ENCODE peak calls at places on chromosomes 2 and 18, in five cellular contexts. One of them, this sample, is unnamed.

GRCh38 chr2:27152796-27153464 is 4.1 kb downstream of the TCF23 start:
- DNase-seq in NCI-H69: peak
- DNase-seq in stimulated activated CD8-positive, alpha-beta memory T cell treated with anti-CD3 and anti-CD28 coated beads, Interleukin-7, amount 100 ng/mL, for 1 hour: no peak
- DNase-seq in ureter: no peak
- DNase-seq in HT1080: peak
- DNase-seq in this sample: peak

GRCh38 chr2:31946838-31947237 is 64.0 kb downstream of the MEMO1 start:
- DNase-seq in NCI-H69: no peak
- DNase-seq in stimulated activated CD8-positive, alpha-beta memory T cell treated with anti-CD3 and anti-CD28 coated beads, Interleukin-7, amount 100 ng/mL, for 1 hour: no peak
- DNase-seq in ureter: no peak
- DNase-seq in HT1080: no peak
- DNase-seq in this sample: no peak

GRCh38 chr2:15790326-15790725 is 150.0 kb upstream of the MYCN start:
- DNase-seq in NCI-H69: no peak
- DNase-seq in stimulated activated CD8-positive, alpha-beta memory T cell treated with anti-CD3 and anti-CD28 coated beads, Interleukin-7, amount 100 ng/mL, for 1 hour: no peak
- DNase-seq in ureter: no peak
- DNase-seq in HT1080: no peak
- DNase-seq in this sample: no peak

GRCh38 chr2:190627881-190628412 is 20.9 kb upstream of the NAB1 start:
- DNase-seq in NCI-H69: peak
- DNase-seq in stimulated activated CD8-positive, alpha-beta memory T cell treated with anti-CD3 and anti-CD28 coated beads, Interleukin-7, amount 100 ng/mL, for 1 hour: no peak
- DNase-seq in ureter: no peak
- DNase-seq in HT1080: no peak
- DNase-seq in this sample: peak

GRCh38 chr18:63178526-63178880 is 141.1 kb downstream of the BCL2 start:
- DNase-seq in NCI-H69: peak
- DNase-seq in stimulated activated CD8-positive, alpha-beta memory T cell treated with anti-CD3 and anti-CD28 coated beads, Interleukin-7, amount 100 ng/mL, for 1 hour: no peak
- DNase-seq in ureter: peak
- DNase-seq in HT1080: no peak
- DNase-seq in this sample: no peak

GRCh38 chr2:7430421-7430868 is 513.2 kb downstream of the RNF144A start:
- DNase-seq in NCI-H69: no peak
- DNase-seq in stimulated activated CD8-positive, alpha-beta memory T cell treated with anti-CD3 and anti-CD28 coated beads, Interleukin-7, amount 100 ng/mL, for 1 hour: no peak
- DNase-seq in ureter: no peak
- DNase-seq in HT1080: no peak
- DNase-seq in this sample: peak

GRCh38 chr2:35035883-35036282 is 1319.7 kb upstream of the CRIM1 start:
- DNase-seq in NCI-H69: no peak
- DNase-seq in stimulated activated CD8-positive, alpha-beta memory T cell treated with anti-CD3 and anti-CD28 coated beads, Interleukin-7, amount 100 ng/mL, for 1 hour: no peak
- DNase-seq in ureter: no peak
- DNase-seq in HT1080: peak
- DNase-seq in this sample: peak

GRCh38 chr2:136486115-136486514 is 279.2 kb upstream of the THSD7B start:
- DNase-seq in NCI-H69: no peak
- DNase-seq in stimulated activated CD8-positive, alpha-beta memory T cell treated with anti-CD3 and anti-CD28 coated beads, Interleukin-7, amount 100 ng/mL, for 1 hour: no peak
- DNase-seq in ureter: no peak
- DNase-seq in HT1080: no peak
- DNase-seq in this sample: no peak

GRCh38 chr18:35564795-35565453 is 16.6 kb upstream of the GALNT1 start:
- DNase-seq in NCI-H69: no peak
- DNase-seq in stimulated activated CD8-positive, alpha-beta memory T cell treated with anti-CD3 and anti-CD28 coated beads, Interleukin-7, amount 100 ng/mL, for 1 hour: no peak
- DNase-seq in ureter: no peak
- DNase-seq in HT1080: no peak
- DNase-seq in this sample: no peak

GRCh38 chr18:25340762-25341161 is 11.2 kb downstream of the ZNF521 start:
- DNase-seq in NCI-H69: no peak
- DNase-seq in stimulated activated CD8-positive, alpha-beta memory T cell treated with anti-CD3 and anti-CD28 coated beads, Interleukin-7, amount 100 ng/mL, for 1 hour: no peak
- DNase-seq in ureter: no peak
- DNase-seq in HT1080: no peak
- DNase-seq in this sample: no peak

GRCh38 chr2:47534179-47534919 is 131.4 kb downstream of the MSH2 start:
- DNase-seq in NCI-H69: peak
- DNase-seq in stimulated activated CD8-positive, alpha-beta memory T cell treated with anti-CD3 and anti-CD28 coated beads, Interleukin-7, amount 100 ng/mL, for 1 hour: no peak
- DNase-seq in ureter: no peak
- DNase-seq in HT1080: peak
- DNase-seq in this sample: peak

GRCh38 chr2:238077292-238077691 is 16.5 kb downstream of the SCLY start:
- DNase-seq in NCI-H69: peak
- DNase-seq in stimulated activated CD8-positive, alpha-beta memory T cell treated with anti-CD3 and anti-CD28 coated beads, Interleukin-7, amount 100 ng/mL, for 1 hour: no peak
- DNase-seq in ureter: no peak
- DNase-seq in HT1080: no peak
- DNase-seq in this sample: no peak

GRCh38 chr18:49655266-49656097 is 93.6 kb downstream of the LIPG start:
- DNase-seq in NCI-H69: no peak
- DNase-seq in stimulated activated CD8-positive, alpha-beta memory T cell treated with anti-CD3 and anti-CD28 coated beads, Interleukin-7, amount 100 ng/mL, for 1 hour: no peak
- DNase-seq in ureter: peak
- DNase-seq in HT1080: no peak
- DNase-seq in this sample: no peak

GRCh38 chr2:101223814-101224231 is 28.9 kb upstream of the CNOT11 start:
- DNase-seq in NCI-H69: no peak
- DNase-seq in stimulated activated CD8-positive, alpha-beta memory T cell treated with anti-CD3 and anti-CD28 coated beads, Interleukin-7, amount 100 ng/mL, for 1 hour: peak
- DNase-seq in ureter: no peak
- DNase-seq in HT1080: peak
- DNase-seq in this sample: no peak

GRCh38 chr2:58063641-58064040 is 17.0 kb downstream of the VRK2 start:
- DNase-seq in NCI-H69: no peak
- DNase-seq in stimulated activated CD8-positive, alpha-beta memory T cell treated with anti-CD3 and anti-CD28 coated beads, Interleukin-7, amount 100 ng/mL, for 1 hour: no peak
- DNase-seq in ureter: no peak
- DNase-seq in HT1080: peak
- DNase-seq in this sample: no peak

GRCh38 chr18:45984546-45985235 is 17.6 kb upstream of the EPG5 start:
- DNase-seq in NCI-H69: no peak
- DNase-seq in stimulated activated CD8-positive, alpha-beta memory T cell treated with anti-CD3 and anti-CD28 coated beads, Interleukin-7, amount 100 ng/mL, for 1 hour: no peak
- DNase-seq in ureter: no peak
- DNase-seq in HT1080: no peak
- DNase-seq in this sample: no peak

GRCh38 chr18:75240433-75240832 is 29.8 kb downstream of the TSHZ1 start:
- DNase-seq in NCI-H69: peak
- DNase-seq in stimulated activated CD8-positive, alpha-beta memory T cell treated with anti-CD3 and anti-CD28 coated beads, Interleukin-7, amount 100 ng/mL, for 1 hour: no peak
- DNase-seq in ureter: no peak
- DNase-seq in HT1080: no peak
- DNase-seq in this sample: peak

GRCh38 chr2:187581125-187581896 is 27.1 kb upstream of the TFPI start:
- DNase-seq in NCI-H69: peak
- DNase-seq in stimulated activated CD8-positive, alpha-beta memory T cell treated with anti-CD3 and anti-CD28 coated beads, Interleukin-7, amount 100 ng/mL, for 1 hour: no peak
- DNase-seq in ureter: no peak
- DNase-seq in HT1080: peak
- DNase-seq in this sample: peak

GRCh38 chr18:74598350-74599001 is 806 bp downstream of the ZNF407 start:
- DNase-seq in NCI-H69: peak
- DNase-seq in stimulated activated CD8-positive, alpha-beta memory T cell treated with anti-CD3 and anti-CD28 coated beads, Interleukin-7, amount 100 ng/mL, for 1 hour: peak
- DNase-seq in ureter: peak
- DNase-seq in HT1080: peak
- DNase-seq in this sample: peak

GRCh38 chr2:78707776-78708386 is 317.6 kb upstream of the REG3G start:
- DNase-seq in NCI-H69: no peak
- DNase-seq in stimulated activated CD8-positive, alpha-beta memory T cell treated with anti-CD3 and anti-CD28 coated beads, Interleukin-7, amount 100 ng/mL, for 1 hour: no peak
- DNase-seq in ureter: no peak
- DNase-seq in HT1080: peak
- DNase-seq in this sample: peak

GRCh38 chr2:17851731-17852585 is 26.5 kb upstream of the KCNS3 start:
- DNase-seq in NCI-H69: peak
- DNase-seq in stimulated activated CD8-positive, alpha-beta memory T cell treated with anti-CD3 and anti-CD28 coated beads, Interleukin-7, amount 100 ng/mL, for 1 hour: no peak
- DNase-seq in ureter: peak
- DNase-seq in HT1080: peak
- DNase-seq in this sample: peak

GRCh38 chr18:10072659-10073309 is 159.0 kb downstream of the VAPA start:
- DNase-seq in NCI-H69: no peak
- DNase-seq in stimulated activated CD8-positive, alpha-beta memory T cell treated with anti-CD3 and anti-CD28 coated beads, Interleukin-7, amount 100 ng/mL, for 1 hour: no peak
- DNase-seq in ureter: no peak
- DNase-seq in HT1080: peak
- DNase-seq in this sample: no peak

GRCh38 chr2:199663157-199663556 is 187.8 kb downstream of the FTCDNL1 start:
- DNase-seq in NCI-H69: peak
- DNase-seq in stimulated activated CD8-positive, alpha-beta memory T cell treated with anti-CD3 and anti-CD28 coated beads, Interleukin-7, amount 100 ng/mL, for 1 hour: no peak
- DNase-seq in ureter: no peak
- DNase-seq in HT1080: no peak
- DNase-seq in this sample: peak

GRCh38 chr2:28579606-28580005 is 83.7 kb downstream of the PLB1 start:
- DNase-seq in NCI-H69: no peak
- DNase-seq in stimulated activated CD8-positive, alpha-beta memory T cell treated with anti-CD3 and anti-CD28 coated beads, Interleukin-7, amount 100 ng/mL, for 1 hour: no peak
- DNase-seq in ureter: no peak
- DNase-seq in HT1080: no peak
- DNase-seq in this sample: no peak

GRCh38 chr2:12759248-12759647 is 42.5 kb downstream of the TRIB2 start:
- DNase-seq in NCI-H69: no peak
- DNase-seq in stimulated activated CD8-positive, alpha-beta memory T cell treated with anti-CD3 and anti-CD28 coated beads, Interleukin-7, amount 100 ng/mL, for 1 hour: no peak
- DNase-seq in ureter: no peak
- DNase-seq in HT1080: peak
- DNase-seq in this sample: peak

GRCh38 chr2:3222636-3223035 is 155.0 kb downstream of the EIPR1 start:
- DNase-seq in NCI-H69: no peak
- DNase-seq in stimulated activated CD8-positive, alpha-beta memory T cell treated with anti-CD3 and anti-CD28 coated beads, Interleukin-7, amount 100 ng/mL, for 1 hour: no peak
- DNase-seq in ureter: no peak
- DNase-seq in HT1080: no peak
- DNase-seq in this sample: no peak

GRCh38 chr2:206442516-206442853 is 847 bp upstream of the ADAM23 start:
- DNase-seq in NCI-H69: no peak
- DNase-seq in stimulated activated CD8-positive, alpha-beta memory T cell treated with anti-CD3 and anti-CD28 coated beads, Interleukin-7, amount 100 ng/mL, for 1 hour: no peak
- DNase-seq in ureter: no peak
- DNase-seq in HT1080: no peak
- DNase-seq in this sample: no peak

GRCh38 chr2:222423632-222424280 is 587 bp upstream of the SGPP2 start:
- DNase-seq in NCI-H69: peak
- DNase-seq in stimulated activated CD8-positive, alpha-beta memory T cell treated with anti-CD3 and anti-CD28 coated beads, Interleukin-7, amount 100 ng/mL, for 1 hour: no peak
- DNase-seq in ureter: no peak
- DNase-seq in HT1080: no peak
- DNase-seq in this sample: peak

GRCh38 chr18:8882632-8883408 is 177.5 kb downstream of the MTCL1 start:
- DNase-seq in NCI-H69: peak
- DNase-seq in stimulated activated CD8-positive, alpha-beta memory T cell treated with anti-CD3 and anti-CD28 coated beads, Interleukin-7, amount 100 ng/mL, for 1 hour: no peak
- DNase-seq in ureter: no peak
- DNase-seq in HT1080: peak
- DNase-seq in this sample: peak

GRCh38 chr2:233810385-233810784 is 32.3 kb downstream of the MROH2A start:
- DNase-seq in NCI-H69: no peak
- DNase-seq in stimulated activated CD8-positive, alpha-beta memory T cell treated with anti-CD3 and anti-CD28 coated beads, Interleukin-7, amount 100 ng/mL, for 1 hour: no peak
- DNase-seq in ureter: no peak
- DNase-seq in HT1080: no peak
- DNase-seq in this sample: no peak

GRCh38 chr2:122960727-122961641 is 1064.1 kb upstream of the CNTNAP5 start:
- DNase-seq in NCI-H69: peak
- DNase-seq in stimulated activated CD8-positive, alpha-beta memory T cell treated with anti-CD3 and anti-CD28 coated beads, Interleukin-7, amount 100 ng/mL, for 1 hour: no peak
- DNase-seq in ureter: no peak
- DNase-seq in HT1080: peak
- DNase-seq in this sample: peak

GRCh38 chr2:26914963-26915310 is 55.5 kb upstream of the MAPRE3 start:
- DNase-seq in NCI-H69: no peak
- DNase-seq in stimulated activated CD8-positive, alpha-beta memory T cell treated with anti-CD3 and anti-CD28 coated beads, Interleukin-7, amount 100 ng/mL, for 1 hour: no peak
- DNase-seq in ureter: no peak
- DNase-seq in HT1080: no peak
- DNase-seq in this sample: no peak

GRCh38 chr18:62450546-62451395 is 72.1 kb upstream of the ZCCHC2 start:
- DNase-seq in NCI-H69: peak
- DNase-seq in stimulated activated CD8-positive, alpha-beta memory T cell treated with anti-CD3 and anti-CD28 coated beads, Interleukin-7, amount 100 ng/mL, for 1 hour: no peak
- DNase-seq in ureter: peak
- DNase-seq in HT1080: peak
- DNase-seq in this sample: peak

GRCh38 chr2:196487426-196487825 is 152.1 kb upstream of the CCDC150 start:
- DNase-seq in NCI-H69: peak
- DNase-seq in stimulated activated CD8-positive, alpha-beta memory T cell treated with anti-CD3 and anti-CD28 coated beads, Interleukin-7, amount 100 ng/mL, for 1 hour: no peak
- DNase-seq in ureter: no peak
- DNase-seq in HT1080: no peak
- DNase-seq in this sample: no peak